ENCODE peak calls at places on chromosomes 1 and 21, in six cellular contexts. W is endothelial cell of umbilical vein, A is AG09309, R is nephron progenitor cell, B is GM06990, N is psoas muscle. Y is an unnamed sample.

GRCh38 chr1:203046984-203047630 is 20.8 kb downstream of the PPFIA4 start:
- DNase-seq in W (peak; percentile 44), A (peak; percentile 46), R (no peak), B (no peak), N (no peak), Y (no peak)

GRCh38 chr1:203165101-203165799 is 10.4 kb downstream of the MYBPH start:
- DNase-seq in W (no peak), A (no peak), R (no peak), B (no peak), N (peak; percentile 12), Y (no peak)

GRCh38 chr1:87508247-87508646 is 179.6 kb downstream of the LMO4 start:
- DNase-seq in W (no peak), A (no peak), R (no peak), B (no peak), N (no peak), Y (no peak)

GRCh38 chr1:244074559-244075171 is 23.6 kb downstream of the ZBTB18 start:
- DNase-seq in W (no peak), A (no peak), R (no peak), B (peak; percentile 28), N (no peak), Y (no peak)

GRCh38 chr1:21904725-21905520 is 32.2 kb downstream of the HSPG2 start:
- DNase-seq in W (peak; percentile 99), A (no peak), R (no peak), B (no peak), N (peak; percentile 66), Y (no peak)

GRCh38 chr1:160357286-160358002 is 9.4 kb upstream of the NHLH1 start:
- DNase-seq in W (no peak), A (no peak), R (no peak), B (no peak), N (no peak), Y (no peak)

GRCh38 chr1:55194851-55195250 is 20.3 kb downstream of the USP24 start:
- DNase-seq in W (no peak), A (no peak), R (no peak), B (no peak), N (no peak), Y (no peak)

GRCh38 chr1:228158151-228158571 is 7.4 kb upstream of the IBA57 start:
- DNase-seq in W (no peak), A (no peak), R (no peak), B (no peak), N (no peak), Y (no peak)

GRCh38 chr1:38098101-38098847 is 51.7 kb upstream of the POU3F1 start:
- DNase-seq in W (no peak), A (no peak), R (no peak), B (no peak), N (no peak), Y (no peak)

GRCh38 chr1:31959521-31959920 is 21.4 kb upstream of the PTP4A2 start:
- DNase-seq in W (no peak), A (no peak), R (no peak), B (no peak), N (no peak), Y (no peak)

GRCh38 chr1:31954607-31955283 is 16.6 kb upstream of the PTP4A2 start:
- DNase-seq in W (peak; percentile 89), A (peak; percentile 96), R (no peak), B (peak; percentile 47), N (peak; percentile 89), Y (no peak)

GRCh38 chr1:31952825-31953220 is 14.7 kb upstream of the PTP4A2 start:
- DNase-seq in W (no peak), A (no peak), R (no peak), B (no peak), N (no peak), Y (no peak)

GRCh38 chr1:31957701-31958674 is 19.8 kb upstream of the PTP4A2 start:
- DNase-seq in W (no peak), A (no peak), R (no peak), B (peak; percentile 50), N (no peak), Y (no peak)

GRCh38 chr1:31955917-31956736 is 18.0 kb upstream of the PTP4A2 start:
- DNase-seq in W (peak; percentile 97), A (peak; percentile 99), R (no peak), B (peak; percentile 82), N (peak; percentile 77), Y (no peak)
- TF ChIP-seq CTCF in W (peak; percentile 27), A (peak; percentile 62), R (no peak), B (peak; percentile 31), N (peak; percentile 45), Y (peak; percentile 7)

GRCh38 chr1:39204441-39205081 is at the start of gene MACF1:
- DNase-seq in W (peak; percentile 93), A (peak; percentile 79), R (peak; percentile 29), B (no peak), N (peak; percentile 54), Y (no peak)
- TF ChIP-seq CTCF in W (peak; percentile 39), A (peak; percentile 51), R (peak; percentile 16), B (no peak), N (peak; percentile 31), Y (no peak)

DNA sequence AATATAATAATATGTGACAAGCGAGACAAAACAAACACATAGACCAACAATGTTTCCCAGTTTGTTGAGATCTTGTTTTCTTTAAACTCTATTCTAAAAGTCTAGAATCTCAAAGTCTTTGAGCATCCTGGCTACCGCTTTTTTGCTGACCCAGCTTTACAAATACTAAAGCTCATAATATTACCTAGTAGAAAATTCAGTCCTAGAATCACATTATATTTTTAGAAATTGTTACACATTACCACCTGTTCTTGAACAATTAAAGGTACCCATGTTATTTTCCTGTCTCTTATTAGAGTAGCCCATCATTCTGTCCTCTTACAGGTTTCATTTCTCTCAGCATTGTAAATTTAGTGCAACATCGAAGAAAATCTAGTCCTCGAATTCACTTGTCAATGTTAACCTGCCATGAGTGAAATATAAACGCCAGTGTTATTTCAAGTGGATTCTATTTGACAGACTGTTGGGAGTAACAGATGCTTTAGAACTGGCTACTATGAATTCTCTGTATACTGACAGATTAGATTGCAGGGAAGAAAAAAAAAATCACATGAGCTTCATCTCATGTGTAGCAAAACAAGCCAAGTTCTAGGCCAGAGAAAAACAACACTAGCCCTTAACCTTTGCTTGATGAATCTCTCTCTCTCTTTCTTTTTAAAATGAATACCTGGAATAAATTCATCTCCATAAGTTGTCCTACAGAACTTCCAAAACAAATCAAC is 851.2 kb upstream of the ADAMTS5 start:
- DNase-seq in W (no peak), A (no peak), R (no peak), B (no peak), N (no peak), Y (no peak)
- TF ChIP-seq CTCF in W (no peak), A (no peak), R (no peak), B (no peak), N (no peak), Y (no peak)

GRCh38 chr1:62852253-62852652 is 68.3 kb downstream of the ATG4C start:
- DNase-seq in W (no peak), A (no peak), R (no peak), B (no peak), N (no peak), Y (no peak)

GRCh38 chr1:62849031-62849430 is 65.1 kb downstream of the ATG4C start:
- DNase-seq in W (no peak), A (no peak), R (no peak), B (no peak), N (no peak), Y (no peak)
- TF ChIP-seq CTCF in W (no peak), A (no peak), R (no peak), B (no peak), N (no peak), Y (no peak)

GRCh38 chr1:113871597-113872113 is at the start of gene PTPN22:
- DNase-seq in W (no peak), A (no peak), R (no peak), B (peak; percentile 70), N (peak; percentile 16), Y (no peak)

GRCh38 chr1:113875714-113876113 is 4.2 kb upstream of the PTPN22 start:
- DNase-seq in W (no peak), A (no peak), R (no peak), B (peak; percentile 37), N (no peak), Y (no peak)

GRCh38 chr1:113872219-113872934 is 865 bp upstream of the PTPN22 start:
- DNase-seq in W (peak; percentile 25), A (no peak), R (no peak), B (no peak), N (no peak), Y (no peak)

GRCh38 chr1:113876181-113876580 is 4.7 kb upstream of the PTPN22 start:
- DNase-seq in W (no peak), A (no peak), R (no peak), B (no peak), N (no peak), Y (no peak)

GRCh38 chr1:113874017-113874879 is 2.7 kb upstream of the PTPN22 start:
- DNase-seq in W (peak; percentile 32), A (no peak), R (no peak), B (peak; percentile 46), N (no peak), Y (no peak)
- TF ChIP-seq CTCF in W (peak; percentile 11), A (peak; percentile 36), R (no peak), B (peak; percentile 70), N (no peak), Y (no peak)